ENCODE peak calls at places on chromosome 5, in four cellular contexts. One of them, this sample, is unnamed.

GRCh38 chr5:129716235-129717030 is 31.5 kb upstream of the MINAR2 start:
- DNase-seq in ureter: no peak
- DNase-seq in WERI-Rb-1: no peak
- DNase-seq in RCC 7860: no peak
- DNase-seq in this sample: no peak

GRCh38 chr5:75677607-75678006 is 39.6 kb downstream of the POC5 start:
- DNase-seq in ureter: no peak
- DNase-seq in WERI-Rb-1: no peak
- DNase-seq in RCC 7860: no peak
- DNase-seq in this sample: no peak

GRCh38 chr5:74639538-74640449 is 734 bp downstream of the ENC1 start:
- DNase-seq in RCC 7860: no peak
- DNase-seq in WERI-Rb-1: peak; percentile 40
- DNase-seq in ureter: no peak
- DNase-seq in this sample: no peak

GRCh38 chr5:172903790-172904189 is 55.4 kb upstream of the RPL26L1 start:
- DNase-seq in RCC 7860: peak; percentile 93
- DNase-seq in WERI-Rb-1: no peak
- DNase-seq in ureter: no peak
- DNase-seq in this sample: peak; percentile 79

GRCh38 chr5:160757194-160757593 is 94.8 kb downstream of the ATP10B start:
- DNase-seq in RCC 7860: no peak
- DNase-seq in ureter: no peak
- DNase-seq in WERI-Rb-1: no peak
- DNase-seq in this sample: no peak

GRCh38 chr5:91049800-91050199 is 333.3 kb downstream of the ARRDC3 start:
- DNase-seq in ureter: no peak
- DNase-seq in RCC 7860: peak; percentile 22
- DNase-seq in WERI-Rb-1: no peak
- DNase-seq in this sample: peak; percentile 17

GRCh38 chr5:115736004-115736689 is 80.3 kb downstream of the CDO1 start:
- DNase-seq in RCC 7860: no peak
- DNase-seq in ureter: no peak
- DNase-seq in WERI-Rb-1: no peak
- DNase-seq in this sample: no peak

GRCh38 chr5:31049933-31050704 is 143.4 kb upstream of the CDH6 start:
- DNase-seq in RCC 7860: no peak
- DNase-seq in WERI-Rb-1: no peak
- DNase-seq in ureter: no peak
- DNase-seq in this sample: no peak

GRCh38 chr5:464446-464842 is 21.5 kb downstream of the EXOC3 start:
- DNase-seq in ureter: no peak
- DNase-seq in WERI-Rb-1: no peak
- DNase-seq in RCC 7860: no peak
- DNase-seq in this sample: no peak

GRCh38 chr5:173093597-173093996 is 37.4 kb downstream of the CREBRF start:
- DNase-seq in WERI-Rb-1: no peak
- DNase-seq in RCC 7860: no peak
- DNase-seq in ureter: no peak
- DNase-seq in this sample: no peak